ENCODE peak calls at places on chromosome 12, in four cellular contexts. S is stimulated activated CD8-positive, alpha-beta memory T cell treated with anti-CD3 and anti-CD28 coated beads, Interleukin-12 subunit alpha, Interleukin-12 subunit beta, amount 100 ng/mL, for 1 hour; U is cardiac muscle cell; C is WTC11. J is an unnamed sample.

GRCh38 chr12:91072931-91073330 is 15.1 kb upstream of the KERA start:
- DNase-seq in S (no peak), U (no peak), C (no peak), J (peak)

GRCh38 chr12:80643961-80644360 is 63.5 kb upstream of the MYF6 start:
- DNase-seq in S (no peak), U (no peak), C (no peak), J (no peak)

GRCh38 chr12:12180136-12180535 is 86.7 kb downstream of the LRP6 start:
- DNase-seq in S (no peak), U (no peak), C (no peak), J (no peak)

GRCh38 chr12:52059582-52060497 is 8.6 kb downstream of the NR4A1 start:
- DNase-seq in S (peak), U (no peak), C (no peak), J (no peak)

GRCh38 chr12:1797011-1797901 is 23.1 kb upstream of the LRTM2 start:
- DNase-seq in S (no peak), U (no peak), C (peak), J (no peak)

GRCh38 chr12:130953783-130954543 is at the start of gene ADGRD1:
- DNase-seq in S (no peak), U (peak), C (no peak), J (no peak)

GRCh38 chr12:2895511-2895910 is 4.8 kb downstream of the TULP3 start:
- DNase-seq in S (no peak), U (no peak), C (no peak), J (no peak)

GRCh38 chr12:70590051-70590450 is 47.2 kb downstream of the PTPRB start:
- DNase-seq in S (peak), U (peak), C (peak), J (peak)

GRCh38 chr12:91877022-91877421 is 268.6 kb downstream of the BTG1 start:
- DNase-seq in S (peak), U (no peak), C (no peak), J (peak)

J was measured in SJCRH30.